ENCODE peak calls at places on chromosomes 5 and 9, in six cellular contexts. S, O, Y, G, L and Q are unnamed samples.

GRCh38 chr5:109654455-109654854 is 35.3 kb upstream of the MAN2A1 start:
- DNase-seq in Y (no peak), O (no peak), G (no peak), S (no peak), L (no peak), Q (no peak)

GRCh38 chr9:110923601-110924000 is 114.7 kb downstream of the LPAR1 start:
- DNase-seq in S (no peak), Y (no peak), G (no peak), O (no peak), L (no peak), Q (no peak)

GRCh38 chr9:112846528-112847488 is 43.9 kb downstream of the SLC46A2 start:
- DNase-seq in G (no peak), O (no peak), L (no peak), S (no peak), Y (no peak), Q (no peak)

GRCh38 chr9:14433841-14434511 is 120.0 kb upstream of the NFIB start:
- DNase-seq in O (no peak), L (no peak), S (peak; percentile 39), G (peak; percentile 36), Y (no peak), Q (peak; percentile 45)

GRCh38 chr5:110536120-110537115 is 190.1 kb downstream of the TMEM232 start:
- DNase-seq in G (no peak), L (no peak), O (peak; percentile 32), S (peak; percentile 40), Y (no peak), Q (peak; percentile 15)

GRCh38 chr5:168404366-168404765 is 81.9 kb upstream of the RARS1 start:
- DNase-seq in G (no peak), O (no peak), L (peak; percentile 65), S (peak; percentile 32), Y (no peak), Q (peak; percentile 40)

GRCh38 chr9:133371261-133371711 is 4.6 kb downstream of the SURF4 start:
- DNase-seq in S (no peak), Y (no peak), O (no peak), G (no peak), L (no peak), Q (no peak)

GRCh38 chr9:19552693-19553092 is 143.9 kb downstream of the ACER2 start:
- DNase-seq in L (no peak), O (no peak), Y (no peak), S (no peak), G (no peak), Q (no peak)

GRCh38 chr5:142438573-142438972 is 113.8 kb upstream of the SPRY4 start:
- DNase-seq in S (no peak), Y (no peak), L (no peak), G (no peak), O (no peak), Q (no peak)

GRCh38 chr5:179475211-179475840 is 75.0 kb upstream of the RUFY1 start:
- DNase-seq in O (no peak), Y (no peak), S (no peak), G (no peak), L (no peak), Q (no peak)

GRCh38 chr9:20255052-20255451 is 367.2 kb downstream of the MLLT3 start:
- DNase-seq in O (no peak), L (no peak), S (no peak), G (no peak), Y (no peak), Q (no peak)

GRCh38 chr9:114551750-114552685 is 35.6 kb upstream of the ATP6V1G1 start:
- DNase-seq in G (peak; percentile 14), L (peak; percentile 98), Y (no peak), S (no peak), O (peak; percentile 74), Q (no peak)

GRCh38 chr5:16616536-16617271 is at the start of gene RETREG1:
- DNase-seq in O (peak; percentile 77), S (peak; percentile 74), G (peak; percentile 66), Y (peak; percentile 76), L (no peak), Q (peak; percentile 52)

GRCh38 chr9:125650271-125650737 is 56.7 kb downstream of the MAPKAP1 start:
- DNase-seq in S (no peak), L (peak; percentile 21), O (no peak), Y (no peak), G (no peak), Q (no peak)

GRCh38 chr5:6545770-6546690 is 86.8 kb downstream of the NSUN2 start:
- DNase-seq in G (peak; percentile 99), O (no peak), S (no peak), Y (no peak), L (no peak), Q (no peak)

GRCh38 chr5:136734638-136735037 is 369.3 kb upstream of the TRPC7 start:
- DNase-seq in L (no peak), Y (no peak), G (no peak), S (no peak), O (no peak), Q (no peak)

GRCh38 chr9:136533775-136534157 is 12.1 kb downstream of the NOTCH1 start:
- DNase-seq in L (no peak), S (no peak), Y (peak; percentile 53), O (no peak), G (no peak), Q (no peak)

GRCh38 chr9:78146241-78146640 is 89.6 kb upstream of the CEP78 start:
- DNase-seq in S (no peak), O (no peak), L (no peak), G (no peak), Y (no peak), Q (no peak)

GRCh38 chr9:110148868-110149267 is 59.1 kb downstream of the C9orf152 start:
- DNase-seq in S (no peak), Y (no peak), O (no peak), L (no peak), G (no peak), Q (no peak)

GRCh38 chr9:106075991-106076390 is 381.6 kb downstream of the TMEM38B start:
- DNase-seq in Y (no peak), O (no peak), S (no peak), L (peak; percentile 71), G (no peak), Q (no peak)